ENCODE peak calls at places on chromosome 5, in seven cellular contexts. Q is mesendoderm, W is IMR-90, F is neuronal stem cell, J is mesenchymal stem cell, V is H9, B is H1. K is an unnamed sample.

GRCh38 chr5:36035696-36036095 is 31.0 kb downstream of the UGT3A2 start:
- DNase-seq in F (no peak), W (no peak), V (no peak), Q (no peak), B (no peak), J (no peak), K (no peak)

GRCh38 chr5:57171818-57172465 is 1.9 kb upstream of the GPBP1 start:
- DNase-seq in J (peak), B (no peak), V (no peak), W (peak), F (no peak), Q (no peak), K (no peak)

GRCh38 chr5:151520294-151520693 is 70.8 kb downstream of the FAT2 start:
- DNase-seq in Q (no peak), V (no peak), J (no peak), B (no peak), W (no peak), F (no peak), K (no peak)

GRCh38 chr5:126195410-126196100 is 227.7 kb upstream of the GRAMD2B start:
- DNase-seq in B (no peak), W (no peak), J (peak), F (no peak), V (no peak), Q (peak), K (no peak)

GRCh38 chr5:175484322-175484721 is 6.0 kb downstream of the SFXN1 start:
- DNase-seq in B (no peak), Q (no peak), F (no peak), V (no peak), J (no peak), W (no peak), K (no peak)

GRCh38 chr5:132714456-132715307 is 22.7 kb downstream of the KIF3A start:
- DNase-seq in W (peak), V (no peak), J (peak), F (no peak), Q (peak), B (no peak), K (peak)

GRCh38 chr5:180086816-180087426 is 15.4 kb upstream of the RNF130 start:
- DNase-seq in V (no peak), B (no peak), F (no peak), W (no peak), Q (no peak), J (no peak), K (peak)

GRCh38 chr5:159878988-159879471 is 37.3 kb upstream of the ADRA1B start:
- DNase-seq in W (peak), F (peak), J (peak), V (peak), B (peak), Q (peak), K (peak)

GRCh38 chr5:60092671-60093422 is 199.3 kb upstream of the PDE4D start:
- DNase-seq in J (peak), V (no peak), W (peak), Q (no peak), F (no peak), B (no peak), K (peak)

GRCh38 chr5:57302164-57302563 is 128.3 kb downstream of the GPBP1 start:
- DNase-seq in V (no peak), J (peak), B (no peak), Q (peak), F (no peak), W (peak), K (peak)

GRCh38 chr5:6365142-6365976 is 13.0 kb downstream of the MED10 start:
- DNase-seq in V (peak), W (peak), B (no peak), J (peak), F (no peak), Q (no peak), K (no peak)

GRCh38 chr5:121805931-121806330 is 45.8 kb upstream of the FTMT start:
- DNase-seq in Q (no peak), F (no peak), W (no peak), V (no peak), J (no peak), B (no peak), K (no peak)

GRCh38 chr5:3024976-3025375 is 273.5 kb upstream of the IRX2 start:
- DNase-seq in V (no peak), J (no peak), F (no peak), W (no peak), B (peak), Q (no peak), K (no peak)

GRCh38 chr5:157197088-157197487 is 16.4 kb downstream of the ITK start:
- DNase-seq in B (no peak), Q (no peak), F (no peak), V (no peak), W (no peak), J (no peak), K (no peak)

GRCh38 chr5:39906146-39906545 is 481.4 kb upstream of the DAB2 start:
- DNase-seq in V (no peak), B (no peak), F (no peak), Q (no peak), J (peak), W (no peak), K (no peak)

GRCh38 chr5:39902626-39903025 is 477.8 kb upstream of the DAB2 start:
- DNase-seq in Q (no peak), V (no peak), J (no peak), B (no peak), W (no peak), F (no peak), K (no peak)

GRCh38 chr5:39905356-39905755 is 480.6 kb upstream of the DAB2 start:
- DNase-seq in J (no peak), V (no peak), F (no peak), W (no peak), Q (no peak), B (no peak), K (no peak)
- H4K8ac ChIP-seq in J (no peak), V (no peak), F (no peak), W (no peak), Q (no peak), B (no peak), K (no peak)

GRCh38 chr5:73793911-73794310 is 167.9 kb downstream of the ARHGEF28 start:
- DNase-seq in W (peak), F (no peak), J (no peak), B (no peak), V (no peak), Q (no peak), K (no peak)
- H4K8ac ChIP-seq in W (peak), F (no peak), J (no peak), B (no peak), V (no peak), Q (peak), K (no peak)

GRCh38 chr5:76546497-76547102 is 76.6 kb downstream of the F2RL2 start:
- DNase-seq in W (no peak), Q (no peak), J (no peak), F (no peak), V (no peak), B (no peak), K (peak)

GRCh38 chr5:76542887-76543690 is 80.1 kb downstream of the F2RL2 start:
- DNase-seq in F (no peak), B (no peak), W (peak), Q (peak), J (peak), V (no peak), K (peak)

GRCh38 chr5:76542236-76542635 is 81.0 kb downstream of the F2RL2 start:
- DNase-seq in W (no peak), J (no peak), B (no peak), Q (no peak), F (no peak), V (no peak), K (no peak)

GRCh38 chr5:76545184-76545583 is 78.0 kb downstream of the F2RL2 start:
- DNase-seq in W (no peak), J (no peak), Q (no peak), B (no peak), F (no peak), V (no peak), K (no peak)

DNA sequence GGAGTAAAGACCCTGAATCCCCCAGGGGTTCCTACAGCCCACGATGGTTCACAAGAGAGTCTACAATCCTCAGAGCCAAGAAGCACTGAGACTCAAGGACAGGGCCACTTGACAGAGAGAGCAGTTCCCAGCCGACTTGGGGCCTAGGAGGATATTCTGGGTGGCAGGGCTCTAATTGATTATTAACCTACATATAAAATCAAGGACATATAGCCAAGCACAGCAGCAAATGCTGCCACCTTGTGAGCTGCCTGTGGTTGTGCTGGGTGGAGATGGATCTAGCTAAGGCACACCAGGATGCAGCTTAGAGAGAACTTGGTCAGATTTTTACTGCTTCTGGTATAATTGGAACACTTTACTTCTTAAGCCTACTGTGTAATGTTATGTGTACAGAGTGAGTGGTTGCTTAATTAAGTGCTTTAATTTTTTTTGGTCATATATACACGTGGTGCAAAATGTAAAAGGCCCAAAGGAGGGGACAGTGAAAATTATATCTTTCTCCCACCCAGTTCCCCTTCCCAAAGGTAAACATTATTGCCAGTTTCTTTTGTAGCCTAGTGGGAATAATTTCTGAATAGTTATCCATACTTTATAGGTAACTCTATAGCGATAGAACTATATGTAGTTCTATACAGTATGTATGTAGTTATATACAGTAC is 78.8 kb downstream of the F2RL2 start:
- DNase-seq in V (peak), W (peak), F (peak), B (no peak), Q (peak), J (peak), K (no peak)
- H4K8ac ChIP-seq in V (no peak), W (no peak), F (no peak), B (no peak), Q (no peak), J (no peak), K (no peak)

GRCh38 chr5:111226556-111226955 is 2.4 kb downstream of the CAMK4 start:
- DNase-seq in Q (no peak), W (no peak), B (no peak), J (no peak), V (no peak), F (no peak), K (no peak)

GRCh38 chr5:111225926-111226325 is 1.7 kb downstream of the CAMK4 start:
- DNase-seq in W (no peak), J (no peak), Q (no peak), B (no peak), F (no peak), V (no peak), K (no peak)

GRCh38 chr5:111224561-111224989 is 391 bp downstream of the CAMK4 start:
- DNase-seq in F (no peak), B (no peak), Q (no peak), J (no peak), V (no peak), W (peak), K (peak)

GRCh38 chr5:111223086-111223789 is 946 bp upstream of the CAMK4 start:
- DNase-seq in J (no peak), B (no peak), W (no peak), F (no peak), V (no peak), Q (no peak), K (no peak)

DNA sequence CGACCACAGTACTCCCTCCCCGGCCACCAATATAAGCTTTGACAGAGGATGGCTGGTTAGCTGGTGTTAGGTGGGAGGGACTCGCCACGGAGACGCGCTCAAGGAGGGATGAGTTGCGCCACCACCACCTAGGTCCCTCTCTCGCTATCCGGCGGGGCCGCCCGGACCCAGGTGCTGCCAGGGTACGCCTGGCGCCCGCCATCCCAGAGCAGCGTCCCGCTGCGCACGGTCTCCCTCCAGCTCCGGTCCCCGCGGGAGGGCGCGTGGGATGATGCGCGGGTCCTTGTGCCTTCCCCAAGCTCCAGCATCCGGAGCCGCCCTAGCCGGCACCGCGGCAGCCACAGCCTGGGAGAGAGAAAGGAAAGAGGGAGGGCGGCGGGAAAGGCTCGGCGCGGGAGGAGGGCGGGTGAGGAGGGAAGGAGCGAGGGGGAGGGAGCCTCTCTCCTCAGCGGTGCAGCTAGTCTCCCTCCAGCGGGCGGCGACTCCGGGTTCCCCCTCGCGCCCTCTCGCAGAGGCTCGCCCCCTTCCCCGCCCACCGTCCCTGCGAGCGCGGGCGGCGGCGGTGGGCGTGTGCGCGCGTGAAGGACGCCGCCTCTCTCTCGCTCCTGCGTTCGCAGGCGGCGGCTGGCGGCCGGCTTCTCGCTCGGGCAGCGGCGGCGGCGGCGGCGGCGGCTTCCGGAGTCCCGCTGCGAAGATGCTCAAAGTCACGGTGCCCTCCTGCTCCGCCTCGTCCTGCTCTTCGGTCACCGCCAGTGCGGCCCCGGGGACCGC is at the start of gene CAMK4:
- DNase-seq in B (peak), J (peak), Q (peak), F (peak), W (peak), V (peak), K (no peak)
- H4K8ac ChIP-seq in B (peak), J (peak), Q (no peak), F (no peak), W (peak), V (no peak), K (no peak)

GRCh38 chr5:78607864-78608263 is 40.7 kb downstream of the LHFPL2 start:
- DNase-seq in F (no peak), V (no peak), B (no peak), J (no peak), W (no peak), Q (peak), K (no peak)
- H4K8ac ChIP-seq in F (no peak), V (no peak), B (no peak), J (no peak), W (no peak), Q (no peak), K (no peak)

GRCh38 chr5:17888155-17888554 is 253.9 kb downstream of the TAF11L14 start:
- DNase-seq in V (no peak), J (no peak), B (no peak), F (no peak), Q (no peak), W (no peak), K (no peak)
- H4K8ac ChIP-seq in V (no peak), J (no peak), B (no peak), F (no peak), Q (no peak), W (no peak), K (no peak)

GRCh38 chr5:37836173-37837100 is 3.4 kb downstream of the GDNF start:
- DNase-seq in J (peak), W (peak), F (no peak), Q (peak), V (peak), B (peak), K (peak)

GRCh38 chr5:37837101-37838032 is 2.5 kb downstream of the GDNF start:
- DNase-seq in J (peak), V (peak), W (peak), F (peak), Q (peak), B (peak), K (peak)

GRCh38 chr5:37834542-37835399 is 5.1 kb downstream of the GDNF start:
- DNase-seq in W (no peak), J (no peak), B (peak), V (peak), Q (peak), F (no peak), K (no peak)

GRCh38 chr5:37833990-37834389 is 5.9 kb downstream of the GDNF start:
- DNase-seq in W (no peak), J (peak), B (no peak), F (no peak), Q (no peak), V (no peak), K (no peak)

GRCh38 chr5:37835400-37835973 is 4.4 kb downstream of the GDNF start:
- DNase-seq in F (no peak), B (no peak), J (no peak), V (no peak), Q (no peak), W (no peak), K (no peak)
- H4K8ac ChIP-seq in F (no peak), B (no peak), J (no peak), V (no peak), Q (no peak), W (no peak), K (peak)

DNA sequence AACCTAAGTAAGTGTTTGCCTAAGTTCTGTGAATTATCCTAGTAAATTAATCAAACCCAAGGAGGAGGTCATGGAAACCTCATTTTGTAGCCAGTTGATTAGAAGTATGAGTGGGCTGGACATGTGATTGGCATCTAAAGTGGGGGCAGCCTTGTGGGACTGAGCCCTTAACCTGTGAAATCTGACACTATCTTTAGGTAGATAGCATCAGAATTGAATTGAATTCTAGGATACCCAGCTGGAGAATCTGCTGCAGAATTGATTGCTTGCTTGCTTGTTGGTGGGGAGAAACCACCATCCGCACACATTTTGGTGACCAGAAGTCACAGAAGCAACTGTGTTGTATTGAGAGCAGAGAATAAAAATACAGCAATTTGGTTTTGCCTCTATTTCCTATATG is 97.0 kb downstream of the FBXL7 start:
- DNase-seq in B (no peak), Q (peak), J (no peak), V (no peak), W (no peak), F (no peak), K (no peak)
- H4K8ac ChIP-seq in B (no peak), Q (no peak), J (no peak), V (no peak), W (no peak), F (no peak), K (no peak)

DNA sequence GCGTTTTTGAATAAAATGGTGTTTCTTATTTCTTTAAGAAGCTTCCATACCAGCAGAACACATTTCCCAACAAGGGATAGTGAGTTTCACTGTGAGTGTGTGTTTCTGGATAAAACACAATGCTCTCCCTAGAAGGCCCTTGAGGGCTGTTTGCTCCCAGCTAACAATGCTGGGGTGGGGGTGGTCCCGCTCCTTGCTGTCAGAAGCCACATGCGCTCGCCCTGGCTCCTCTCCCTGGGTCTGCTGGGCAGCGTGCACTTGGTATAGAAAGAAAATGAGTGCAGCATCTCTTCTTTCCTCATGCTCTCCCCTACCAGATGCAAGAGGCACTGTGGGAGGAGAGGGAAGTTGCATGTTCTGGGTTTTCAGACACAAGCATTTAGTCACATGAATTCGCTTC is 603.4 kb downstream of the IRX1 start:
- DNase-seq in W (no peak), B (no peak), J (no peak), V (no peak), F (no peak), Q (peak), K (no peak)
- H4K8ac ChIP-seq in W (no peak), B (no peak), J (no peak), V (no peak), F (no peak), Q (no peak), K (no peak)

K was measured in trophoblast cell.